ENCODE peak calls at places on chromosomes 11 and 22, in six cellular contexts. L is adrenal gland; Y is MCF 10A; R is GM03348; V is stimulated activated CD4-positive, alpha-beta T cell treated with anti-CD3 and anti-CD28 coated beads, Interleukin-4, amount 100 ng/mL, for 48 hours; T is RCC 7860. H is an unnamed sample.

GRCh38 chr11:69896250-69896649 is 77.0 kb upstream of the FGF3 start:
- DNase-seq in T (no peak), Y (no peak), R (no peak), L (no peak), V (no peak), H (peak)

GRCh38 chr11:70826541-70826943 is 425.8 kb downstream of the SHANK2 start:
- DNase-seq in V (no peak), R (peak), T (no peak), Y (no peak), L (peak), H (no peak)

GRCh38 chr22:37484115-37485005 is 1.8 kb downstream of the MFNG start:
- DNase-seq in R (no peak), Y (no peak), L (peak), T (no peak), V (peak), H (no peak)

GRCh38 chr11:102010776-102011500 is 36.3 kb upstream of the CFAP300 start:
- DNase-seq in T (peak), L (peak), R (peak), Y (peak), V (no peak), H (peak)

GRCh38 chr11:64856382-64857227 is 12.2 kb upstream of the CDC42BPG start:
- DNase-seq in V (no peak), R (peak), Y (peak), L (peak), T (peak), H (peak)

GRCh38 chr11:123338997-123339752 is 90.9 kb upstream of the GRAMD1B start:
- DNase-seq in R (no peak), Y (no peak), L (no peak), V (no peak), T (no peak), H (no peak)

GRCh38 chr11:92340839-92341238 is 116.2 kb downstream of the FAT3 start:
- DNase-seq in V (no peak), R (peak), T (no peak), L (no peak), Y (peak), H (peak)

GRCh38 chr11:93929407-93929806 is 79.0 kb upstream of the VSTM5 start:
- DNase-seq in T (no peak), R (no peak), V (no peak), L (no peak), Y (no peak), H (no peak)

GRCh38 chr11:746289-747175 is 732 bp upstream of the TALDO1 start:
- DNase-seq in T (peak), V (no peak), Y (peak), L (no peak), R (peak), H (peak)

GRCh38 chr22:45006873-45007246 is 2.9 kb downstream of the PHF21B start:
- DNase-seq in R (no peak), V (no peak), Y (no peak), L (peak), T (no peak), H (no peak)

GRCh38 chr11:68165601-68166000 is 44.4 kb upstream of the CHKA start:
- DNase-seq in Y (no peak), R (no peak), T (no peak), L (no peak), V (no peak), H (no peak)

GRCh38 chr22:38618682-38619081 is 37.5 kb downstream of the FAM227A start:
- DNase-seq in T (no peak), R (no peak), L (no peak), V (no peak), Y (peak), H (no peak)

GRCh38 chr11:130634981-130635473 is 186.6 kb downstream of the ADAMTS15 start:
- DNase-seq in T (peak), V (no peak), L (peak), Y (peak), R (peak), H (peak)

GRCh38 chr22:47116426-47117341 is 354.2 kb downstream of the TBC1D22A start:
- DNase-seq in T (no peak), Y (no peak), L (no peak), V (no peak), R (no peak), H (no peak)

GRCh38 chr11:94706211-94706610 is 61.9 kb upstream of the AMOTL1 start:
- DNase-seq in T (no peak), L (no peak), V (no peak), Y (peak), R (peak), H (peak)

GRCh38 chr11:128336203-128336602 is 251.2 kb downstream of the ETS1 start:
- DNase-seq in R (peak), Y (peak), T (peak), V (no peak), L (peak), H (peak)

GRCh38 chr11:29432719-29433325 is 584.0 kb downstream of the KCNA4 start:
- DNase-seq in Y (peak), V (no peak), L (no peak), T (peak), R (peak), H (peak)

GRCh38 chr11:88179141-88179540 is 3.9 kb upstream of the RAB38 start:
- DNase-seq in R (no peak), L (no peak), T (peak), Y (peak), V (no peak), H (peak)

GRCh38 chr11:19320764-19321163 is 80.0 kb upstream of the E2F8 start:
- DNase-seq in L (no peak), R (no peak), Y (no peak), V (no peak), T (no peak), H (no peak)

GRCh38 chr11:112437096-112437495 is 176.4 kb upstream of the PLET1 start:
- DNase-seq in T (no peak), L (no peak), V (no peak), R (no peak), Y (no peak), H (no peak)

GRCh38 chr11:92981508-92982043 is 12.1 kb downstream of the MTNR1B start:
- DNase-seq in T (no peak), Y (no peak), R (no peak), V (no peak), L (no peak), H (no peak)

GRCh38 chr22:27494821-27495220 is 306.7 kb downstream of the MN1 start:
- DNase-seq in T (no peak), R (no peak), Y (no peak), V (no peak), L (no peak), H (no peak)

GRCh38 chr11:70688142-70688541 is 289.8 kb downstream of the CTTN start:
- DNase-seq in T (no peak), R (no peak), Y (no peak), V (no peak), L (no peak), H (no peak)

GRCh38 chr11:68371176-68372041 is 59.0 kb downstream of the LRP5 start:
- DNase-seq in V (no peak), Y (no peak), R (no peak), T (no peak), L (peak), H (no peak)

GRCh38 chr11:32779131-32779530 is 15.3 kb downstream of the CCDC73 start:
- DNase-seq in L (no peak), Y (no peak), R (no peak), T (no peak), V (no peak), H (no peak)

GRCh38 chr22:46966846-46967245 is 204.4 kb downstream of the TBC1D22A start:
- DNase-seq in V (no peak), L (no peak), Y (no peak), R (no peak), T (no peak), H (no peak)

GRCh38 chr11:47052576-47052975 is 116.0 kb downstream of the CSTPP1 start:
- DNase-seq in T (no peak), Y (no peak), L (no peak), R (no peak), V (no peak), H (no peak)

GRCh38 chr22:42553475-42554361 is at the start of gene SERHL2:
- DNase-seq in L (peak), V (peak), R (peak), T (no peak), Y (peak), H (peak)

GRCh38 chr22:24728790-24729637 is 45.5 kb downstream of the PIWIL3 start:
- DNase-seq in Y (no peak), R (no peak), T (no peak), L (peak), V (no peak), H (no peak)